ENCODE peak calls at places on chromosomes 6 and 20, in six cellular contexts. R is heart left ventricle, P is mesendoderm, X is prostate gland, S is tibial nerve, N is mammary epithelial cell. A is an unnamed sample. For H3K4me1, the result is how much of the 10 kb centered on the place peaks cover.

GRCh38 chr6:43667245-43668150 is 20.1 kb downstream of the MRPS18A start:
- DNase-seq in R (peak), N (peak), P (peak), X (peak), S (peak), A (peak)

GRCh38 chr6:20092071-20092566 is 120.2 kb downstream of the MBOAT1 start:
- DNase-seq in S (peak), P (peak), R (no peak), N (peak), X (no peak), A (no peak)

GRCh38 chr20:33568378-33569289 is 78.7 kb downstream of the CBFA2T2 start:
- DNase-seq in S (peak), R (no peak), P (peak), N (no peak), X (no peak), A (no peak)

GRCh38 chr6:106847116-106847515 is 127.4 kb downstream of the CD24 start:
- DNase-seq in P (peak), R (no peak), N (no peak), X (no peak), S (no peak), A (no peak)

GRCh38 chr6:166929534-166930189 is 26.7 kb downstream of the RNASET2 start:
- DNase-seq in R (no peak), S (no peak), P (no peak), N (no peak), X (no peak), A (no peak)

GRCh38 chr6:153424719-153425400 is 293.8 kb upstream of the RGS17 start:
- DNase-seq in S (no peak), X (no peak), R (no peak), P (no peak), N (no peak), A (no peak)

GRCh38 chr20:62652051-62652893 is 10.0 kb downstream of the SLCO4A1 start:
- DNase-seq in R (peak), N (peak), X (peak), S (peak), P (peak), A (peak)

GRCh38 chr6:32885698-32886286 is 31.8 kb downstream of the PSMB9 start:
- DNase-seq in S (no peak), R (no peak), N (peak), P (peak), X (no peak), A (no peak)

GRCh38 chr6:105364243-105364642 is 38.6 kb downstream of the PREP start:
- DNase-seq in X (no peak), N (peak), P (no peak), S (no peak), R (no peak), A (no peak)

GRCh38 chr20:911882-912600 is 4.1 kb downstream of the ANGPT4 start:
- DNase-seq in N (no peak), R (no peak), P (peak), S (no peak), X (no peak), A (no peak)

GRCh38 chr6:30683980-30684338 is 2.5 kb downstream of the PPP1R18 start:
- DNase-seq in P (no peak), S (no peak), N (peak), R (no peak), X (no peak), A (no peak)

GRCh38 chr6:165645919-165646318 is 17.1 kb downstream of the PDE10A start:
- DNase-seq in P (no peak), R (no peak), N (no peak), X (no peak), S (no peak), A (no peak)

GRCh38 chr6:74113901-74114300 is 417.9 kb downstream of the CD109 start:
- DNase-seq in S (no peak), X (no peak), N (no peak), P (no peak), R (no peak), A (no peak)

GRCh38 chr6:106705156-106705555 is 75.8 kb downstream of the QRSL1 start:
- DNase-seq in N (no peak), P (no peak), S (no peak), R (no peak), X (no peak), A (no peak)

GRCh38 chr6:40804905-40805304 is 217.7 kb upstream of the LRFN2 start:
- DNase-seq in N (no peak), R (no peak), X (no peak), S (no peak), P (no peak), A (no peak)

GRCh38 chr20:45647441-45648050 is 16.5 kb upstream of the WFDC9 start:
- DNase-seq in S (no peak), X (no peak), N (no peak), R (no peak), P (no peak), A (no peak)

GRCh38 chr6:73722318-73723060 is 26.5 kb downstream of the CD109 start:
- DNase-seq in R (no peak), N (peak), S (no peak), P (no peak), X (no peak), A (no peak)

GRCh38 chr20:62562831-62563230 is 79.5 kb upstream of the SLCO4A1 start:
- DNase-seq in N (no peak), X (no peak), R (no peak), S (no peak), P (no peak), A (no peak)

GRCh38 chr6:51490101-51490500 is 597.3 kb downstream of the PKHD1 start:
- DNase-seq in S (no peak), X (no peak), P (no peak), N (no peak), R (no peak), A (no peak)

GRCh38 chr6:16674666-16675392 is 86.4 kb downstream of the ATXN1 start:
- DNase-seq in P (peak), X (no peak), N (no peak), S (no peak), R (no peak), A (no peak)

GRCh38 chr6:31582230-31582601 is at the start of gene LTB:
- DNase-seq in N (no peak), X (no peak), R (no peak), P (no peak), S (no peak), A (no peak)

GRCh38 chr6:41452763-41453162 is 93.4 kb upstream of the FOXP4 start:
- DNase-seq in X (no peak), P (no peak), S (no peak), R (no peak), N (no peak), A (no peak)

GRCh38 chr20:35988910-35989463 is 20.6 kb downstream of the CNBD2 start:
- DNase-seq in N (no peak), X (no peak), R (no peak), S (no peak), P (no peak), A (no peak)

GRCh38 chr6:132011582-132011981 is 60.4 kb upstream of the CCN2 start:
- DNase-seq in N (no peak), S (peak), X (no peak), R (no peak), P (no peak), A (no peak)

GRCh38 chr20:45347936-45348809 is at the start of gene SDC4:
- DNase-seq in P (peak), N (peak), R (peak), S (peak), X (peak), A (peak)

GRCh38 chr6:149750136-149750609 is 632 bp downstream of the PCMT1 start:
- DNase-seq in N (peak), R (peak), S (peak), X (peak), P (peak), A (peak)

GRCh38 chr6:31580807-31581437 is 1.3 kb downstream of the LTB start:
- DNase-seq in N (peak), S (peak), X (peak), R (peak), P (peak), A (peak)

GRCh38 chr6:170261643-170262480 is 29.0 kb downstream of the DLL1 start:
- DNase-seq in S (no peak), X (no peak), N (no peak), P (no peak), R (no peak), A (no peak)

GRCh38 chr20:41245086-41245707 is 72.3 kb downstream of the ZHX3 start:
- DNase-seq in N (no peak), S (no peak), P (no peak), X (no peak), R (no peak), A (no peak)

GRCh38 chr20:32387262-32387661 is 29.1 kb downstream of the ASXL1 start:
- DNase-seq in S (no peak), X (no peak), P (no peak), N (no peak), R (no peak), A (no peak)

DNA sequence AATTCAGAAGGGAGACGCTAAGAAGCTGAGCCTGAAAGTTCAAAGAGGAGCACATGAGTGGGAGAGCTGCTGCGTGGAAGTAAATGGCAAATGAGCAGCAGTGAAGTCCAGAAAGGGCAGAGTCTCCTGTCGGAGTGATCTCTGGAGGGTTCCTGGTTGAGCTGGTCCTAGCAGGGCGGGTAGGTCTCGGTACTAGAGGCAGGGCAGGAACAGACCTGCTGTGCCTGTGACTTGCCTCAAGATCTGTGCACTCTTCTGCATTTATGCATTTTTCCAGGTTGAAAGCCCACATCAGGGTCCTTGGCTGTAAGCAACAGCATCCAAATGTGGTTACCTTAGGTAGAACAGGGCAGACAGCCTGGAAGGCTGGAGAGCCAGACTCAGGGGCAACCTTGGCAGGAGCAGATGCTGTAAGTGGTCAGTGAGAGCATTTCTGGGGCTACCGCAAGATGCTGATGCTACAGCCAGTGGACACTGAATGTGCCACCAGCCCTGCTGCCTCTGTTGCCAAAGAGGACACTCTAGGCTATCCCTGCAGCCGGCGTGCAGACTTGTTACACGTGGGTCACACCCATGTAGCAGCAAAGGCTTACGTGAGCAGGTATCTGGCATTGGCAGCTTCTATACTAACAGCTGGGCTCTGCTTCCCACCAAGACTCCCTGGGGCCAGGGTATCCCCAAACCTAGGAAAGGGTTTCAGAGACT is 8.4 kb downstream of the DUSP22 start:
- DNase-seq in S (no peak), X (no peak), R (no peak), P (no peak), N (no peak), A (no peak)
- H3K4me1 ChIP-seq in S (under half), X (under half), R (under half), P (under half), N (under half), A (under half)

DNA sequence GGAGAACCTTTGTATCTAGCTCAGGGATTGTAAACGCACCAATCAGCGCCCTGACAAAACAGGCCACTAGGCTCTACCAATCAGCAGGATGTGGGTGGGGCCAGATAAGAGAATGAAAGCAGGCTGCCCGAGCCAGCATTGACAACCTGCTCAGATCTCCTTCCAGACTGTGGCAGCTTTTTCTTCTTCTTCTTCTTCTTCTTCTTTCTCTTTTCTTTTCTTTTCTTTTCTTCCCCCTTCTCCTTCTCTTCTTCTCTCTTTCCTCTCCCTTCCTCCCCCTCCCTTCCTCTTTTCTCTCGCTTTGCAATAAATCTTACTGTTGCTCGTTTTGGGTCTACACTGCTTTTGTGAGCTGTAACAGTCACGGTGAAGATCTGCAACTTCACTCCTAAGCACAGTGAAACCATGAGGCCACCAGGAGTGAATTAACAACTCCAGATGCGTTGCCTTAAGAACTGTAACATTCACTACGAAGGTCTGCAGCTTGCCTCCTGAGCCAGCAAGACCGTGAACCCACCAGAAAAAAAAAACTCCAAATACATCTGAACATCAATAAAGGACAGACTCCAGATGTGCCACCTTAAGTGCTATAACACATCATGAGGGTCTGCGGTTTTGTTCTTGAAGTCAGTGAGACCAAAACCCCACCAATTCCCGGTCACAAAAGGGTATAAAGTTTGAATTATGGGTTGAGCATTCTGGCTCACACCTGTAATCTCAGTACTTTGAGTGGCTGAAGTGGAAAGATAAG is 19.6 kb upstream of the SERPINB1 start:
- DNase-seq in X (no peak), S (no peak), R (no peak), P (no peak), N (no peak), A (no peak)
- H3K4me1 ChIP-seq in X (under half), S (under half), R (under half), P (under half), N (under half), A (under half)

GRCh38 chr20:12891643-12892042 is 117.1 kb upstream of the SPTLC3 start:
- DNase-seq in N (no peak), X (no peak), R (no peak), S (no peak), P (peak), A (no peak)

GRCh38 chr20:12883507-12883885 is 125.3 kb upstream of the SPTLC3 start:
- DNase-seq in X (no peak), P (no peak), S (no peak), R (no peak), N (no peak), A (no peak)

GRCh38 chr20:12882832-12883506 is 125.8 kb upstream of the SPTLC3 start:
- DNase-seq in X (no peak), N (peak), P (no peak), R (no peak), S (no peak), A (no peak)

GRCh38 chr20:12886618-12887363 is 122.0 kb upstream of the SPTLC3 start:
- DNase-seq in R (no peak), S (no peak), X (no peak), P (no peak), N (no peak), A (no peak)
- H3K4me1 ChIP-seq in R (under half), S (under half), X (under half), P (under half), N (under half), A (under half)

GRCh38 chr6:36116943-36117342 is 13.4 kb upstream of the MAPK13 start:
- DNase-seq in S (no peak), P (no peak), R (no peak), X (no peak), N (no peak), A (no peak)
- H3K4me1 ChIP-seq in S (under half), P (under half), R (under half), X (under half), N (under half), A (under half)

GRCh38 chr20:24840121-24840713 is 108.9 kb upstream of the CST7 start:
- DNase-seq in S (no peak), X (no peak), P (no peak), R (no peak), N (no peak), A (no peak)
- H3K4me1 ChIP-seq in S (under half), X (under half), P (under half), R (under half), N (under half), A (under half)

DNA sequence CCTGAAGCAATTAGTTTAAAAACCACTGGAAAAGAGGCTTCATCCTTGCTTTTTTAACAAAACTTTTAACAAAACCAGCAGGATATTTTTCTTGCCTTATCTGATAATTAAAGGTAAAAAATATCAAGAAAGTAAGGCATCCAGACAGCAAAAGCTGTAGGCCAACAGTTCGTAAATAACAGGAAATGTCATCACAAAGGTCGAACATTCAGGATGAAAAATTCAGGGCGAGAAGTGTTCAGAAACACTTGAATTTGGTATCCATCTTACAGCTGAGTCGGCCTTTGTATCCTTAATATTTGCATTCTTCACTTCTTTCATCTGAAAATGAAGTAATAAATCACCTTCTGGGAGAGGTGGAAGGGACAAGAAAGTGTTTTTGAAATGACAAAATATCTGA is 8.2 kb upstream of the FILIP1 start:
- DNase-seq in N (no peak), P (no peak), R (no peak), X (no peak), S (no peak), A (no peak)
- H3K4me1 ChIP-seq in N (under half), P (under half), R (under half), X (under half), S (under half), A (under half)

GRCh38 chr6:56772737-56773184 is 130.1 kb upstream of the DST start:
- DNase-seq in N (peak), P (peak), X (no peak), S (peak), R (no peak), A (no peak)
- H3K4me1 ChIP-seq in N (under half), P (under half), X (under half), S (under half), R (under half), A (under half)

GRCh38 chr6:81750201-81750600 is 2.3 kb downstream of the TENT5A start:
- DNase-seq in S (no peak), R (no peak), X (no peak), P (no peak), N (no peak), A (no peak)
- H3K4me1 ChIP-seq in S (under half), R (under half), X (under half), P (under half), N (under half), A (under half)

DNA sequence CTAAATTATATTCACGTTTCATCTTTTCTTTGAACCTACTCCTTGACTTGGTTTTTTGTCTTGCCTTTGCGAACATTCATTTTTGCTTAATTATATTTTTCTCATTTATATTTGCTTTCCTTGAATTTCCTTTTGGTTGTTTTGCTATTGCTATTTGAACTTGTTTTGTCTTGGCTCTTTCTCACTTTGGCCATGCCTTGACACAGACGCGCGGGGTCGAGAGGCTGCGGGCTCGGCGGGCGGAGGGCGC is 7.1 kb upstream of the TMEM14A start:
- DNase-seq in X (no peak), S (no peak), R (no peak), N (no peak), P (no peak), A (no peak)
- H3K4me1 ChIP-seq in X (under half), S (under half), R (under half), N (under half), P (under half), A (under half)

GRCh38 chr6:36679043-36679821 is 718 bp downstream of the CDKN1A start:
- DNase-seq in S (peak), N (peak), P (peak), X (peak), R (peak), A (peak)

GRCh38 chr6:36676142-36677058 is 2.1 kb upstream of the CDKN1A start:
- DNase-seq in P (peak), X (peak), R (no peak), N (peak), S (no peak), A (no peak)

GRCh38 chr6:36677059-36677749 is 1.3 kb upstream of the CDKN1A start:
- DNase-seq in N (peak), R (no peak), X (peak), S (no peak), P (no peak), A (no peak)

GRCh38 chr6:36677753-36678487 is 594 bp upstream of the CDKN1A start:
- DNase-seq in P (no peak), X (no peak), N (peak), S (no peak), R (no peak), A (no peak)

GRCh38 chr6:36678488-36679042 is at the start of gene CDKN1A:
- DNase-seq in S (peak), N (peak), R (peak), X (peak), P (peak), A (peak)
- H3K4me1 ChIP-seq in S (under half), N (half or more), R (under half), X (under half), P (under half), A (under half)

A was measured in breast epithelium.